ENCODE peak calls at places on chromosomes 3 and 15, in seven cellular contexts. E is HepG2, Q is lower lobe of right lung, W is choroid plexus epithelial cell, X is endothelial cell, O is BE2C, S is GM06990. P is an unnamed sample.
A peak's percentile ranks its signal among the peaks of the same experiment; 100 is the strongest.

GRCh38 chr3:124627501-124627908 is 102.7 kb upstream of the UMPS start:
- DNase-seq in X (no peak), S (no peak), W (peak; percentile 37), Q (no peak), E (no peak), O (peak; percentile 25), P (no peak)

GRCh38 chr3:188976407-188976806 is 195.4 kb upstream of the TPRG1 start:
- DNase-seq in O (no peak), Q (no peak), S (no peak), X (no peak), W (no peak), E (no peak), P (no peak)

GRCh38 chr15:58182460-58183163 is 44.4 kb downstream of the AQP9 start:
- DNase-seq in S (no peak), W (peak; percentile 63), X (peak; percentile 62), O (peak; percentile 74), E (peak; percentile 37), Q (no peak), P (peak; percentile 10)

GRCh38 chr3:48637305-48637704 is 2.0 kb upstream of the SLC26A6 start:
- DNase-seq in S (no peak), Q (no peak), O (no peak), X (no peak), W (no peak), E (peak; percentile 15), P (no peak)

GRCh38 chr3:64311424-64311920 is 86.2 kb upstream of the PRICKLE2 start:
- DNase-seq in O (no peak), S (no peak), W (peak; percentile 26), Q (no peak), E (no peak), X (no peak), P (no peak)

GRCh38 chr15:64774556-64775523 is 549 bp downstream of the RBPMS2 start:
- DNase-seq in W (no peak), O (peak; percentile 42), S (no peak), Q (no peak), X (peak; percentile 41), E (no peak), P (no peak)

GRCh38 chr3:121152573-121152972 is 244.6 kb downstream of the STXBP5L start:
- DNase-seq in W (peak; percentile 5), O (no peak), X (no peak), E (peak; percentile 2), S (no peak), Q (no peak), P (no peak)

GRCh38 chr3:138186803-138187295 is 252 bp upstream of the ARMC8 start:
- DNase-seq in Q (peak; percentile 95), X (peak; percentile 84), E (no peak), W (peak; percentile 93), S (peak; percentile 93), O (peak; percentile 90), P (peak; percentile 98)

GRCh38 chr15:91685436-91685835 is 168.1 kb upstream of the SLCO3A1 start:
- DNase-seq in Q (no peak), X (no peak), O (no peak), E (no peak), S (no peak), W (no peak), P (no peak)

GRCh38 chr3:37139567-37140052 is 34.8 kb downstream of the LRRFIP2 start:
- DNase-seq in Q (no peak), W (no peak), X (no peak), E (peak; percentile 37), S (peak; percentile 54), O (no peak), P (no peak)

GRCh38 chr15:77225088-77225487 is 154.2 kb upstream of the TSPAN3 start:
- DNase-seq in W (peak; percentile 61), Q (no peak), E (no peak), S (no peak), O (no peak), X (no peak), P (no peak)

GRCh38 chr3:105970283-105970682 is 101.5 kb upstream of the CBLB start:
- DNase-seq in O (no peak), W (peak; percentile 85), S (no peak), X (no peak), E (no peak), Q (peak; percentile 40), P (no peak)

GRCh38 chr15:50144342-50145120 is 25.5 kb upstream of the ATP8B4 start:
- DNase-seq in E (no peak), W (peak; percentile 50), Q (no peak), X (no peak), S (no peak), O (no peak), P (no peak)

GRCh38 chr15:25243800-25244097 is 195.1 kb downstream of the UBE3A start:
- DNase-seq in W (no peak), X (no peak), Q (peak; percentile 20), O (peak; percentile 1), E (no peak), S (no peak), P (no peak)

GRCh38 chr3:64462203-64463120 is 225.3 kb downstream of the ADAMTS9 start:
- DNase-seq in Q (no peak), W (peak; percentile 92), O (no peak), E (no peak), X (no peak), S (no peak), P (no peak)

GRCh38 chr15:73957276-73957675 is 31.0 kb downstream of the LOXL1 start:
- DNase-seq in X (no peak), Q (no peak), O (no peak), W (no peak), S (no peak), E (no peak), P (no peak)

GRCh38 chr15:46543626-46544025 is 908.8 kb downstream of the SQOR start:
- DNase-seq in E (no peak), O (no peak), S (no peak), Q (no peak), W (no peak), X (no peak), P (no peak)

GRCh38 chr3:27049792-27050191 is 319.4 kb downstream of the NEK10 start:
- DNase-seq in X (no peak), E (no peak), Q (no peak), O (no peak), S (peak; percentile 2), W (no peak), P (no peak)

GRCh38 chr3:152156880-152157279 is 111.8 kb upstream of the MBNL1 start:
- DNase-seq in W (no peak), E (no peak), S (peak; percentile 33), X (no peak), Q (no peak), O (no peak), P (no peak)

GRCh38 chr15:25790003-25790660 is 73.0 kb downstream of the ATP10A start:
- DNase-seq in W (peak; percentile 25), X (no peak), Q (no peak), S (no peak), E (no peak), O (no peak), P (no peak)

GRCh38 chr15:22786868-22787698 is 639 bp downstream of the NIPA1 start:
- DNase-seq in E (peak; percentile 10), S (peak; percentile 63), O (peak; percentile 34), X (peak; percentile 37), Q (no peak), W (peak; percentile 36), P (no peak)

GRCh38 chr3:148077318-148077923 is 620.3 kb upstream of the AGTR1 start:
- DNase-seq in O (no peak), W (peak; percentile 69), X (no peak), E (peak; percentile 6), S (no peak), Q (no peak), P (peak; percentile 1)

GRCh38 chr3:45208587-45208986 is 17.5 kb downstream of the TMEM158 start:
- DNase-seq in E (no peak), X (no peak), O (no peak), S (no peak), Q (no peak), W (no peak), P (no peak)

GRCh38 chr3:52277071-52277964 is 1.1 kb downstream of the WDR82 start:
- DNase-seq in E (peak; percentile 55), O (peak; percentile 72), W (peak; percentile 78), Q (peak; percentile 87), S (peak; percentile 80), X (peak; percentile 62), P (peak; percentile 55)

GRCh38 chr15:63186065-63186464 is 3.3 kb upstream of the RAB8B start:
- DNase-seq in E (peak; percentile 41), O (no peak), W (peak; percentile 71), S (no peak), Q (no peak), X (no peak), P (no peak)

GRCh38 chr3:184066211-184066610 is 13.4 kb downstream of the HTR3C start:
- DNase-seq in E (no peak), X (no peak), W (no peak), Q (no peak), O (no peak), S (no peak), P (no peak)

GRCh38 chr15:72227192-72227586 is 3.8 kb downstream of the PKM start:
- DNase-seq in X (no peak), W (peak; percentile 78), Q (no peak), S (peak; percentile 59), O (no peak), E (peak; percentile 7), P (no peak)

GRCh38 chr3:87298111-87298718 is 21.8 kb upstream of the POU1F1 start:
- DNase-seq in S (no peak), Q (no peak), X (no peak), O (no peak), W (peak; percentile 72), E (peak; percentile 54), P (peak; percentile 11)

GRCh38 chr15:26910715-26911114 is 43.9 kb downstream of the GABRA5 start:
- DNase-seq in E (peak; percentile 5), S (no peak), Q (no peak), O (no peak), X (no peak), W (no peak), P (no peak)

GRCh38 chr3:113094514-113094913 is 103.7 kb downstream of the GTPBP8 start:
- DNase-seq in E (no peak), W (no peak), O (no peak), Q (no peak), X (no peak), S (no peak), P (no peak)

GRCh38 chr15:88674661-88675060 is 35.8 kb downstream of the ISG20 start:
- DNase-seq in W (no peak), E (no peak), X (no peak), O (no peak), Q (no peak), S (no peak), P (no peak)

GRCh38 chr3:56294316-56294715 is 174.0 kb downstream of the ERC2 start:
- DNase-seq in E (no peak), S (no peak), X (no peak), Q (no peak), W (no peak), O (no peak), P (no peak)

GRCh38 chr3:147854542-147854941 is 445.4 kb downstream of the ZIC1 start:
- DNase-seq in W (no peak), E (no peak), X (no peak), S (no peak), O (no peak), Q (no peak), P (no peak)

GRCh38 chr15:95842576-95842975 is 487.9 kb upstream of the NR2F2 start:
- DNase-seq in Q (no peak), X (no peak), S (no peak), O (no peak), E (no peak), W (no peak), P (no peak)

GRCh38 chr15:49037546-49037940 is 8.7 kb downstream of the SECISBP2L start:
- DNase-seq in E (no peak), Q (no peak), W (peak; percentile 30), S (no peak), X (no peak), O (no peak), P (no peak)

P was measured in germinal center.